ENCODE peak calls at places on chromosomes 6 and 20, in five cellular contexts. X is activated CD8-positive, alpha-beta T cell treated with anti-CD3 and anti-CD28 coated beads for 36 hours; Q is activated CD4-positive, alpha-beta T cell treated with anti-CD3 and anti-CD28 coated beads for 36 hours; M is upper lobe of right lung; U is activated B cell treated with CpG ODN at 0.5 μM for 24 hours. D is an unnamed sample.
A peak's percentile ranks its signal among the peaks of the same experiment; 100 is the strongest.

GRCh38 chr20:3328501-3328900 is 79.0 kb downstream of the DNAAF9 start:
- ATAC-seq in X (peak; percentile 20), Q (no peak), M (no peak), U (no peak), D (no peak)

GRCh38 chr20:16241911-16242310 is 331.3 kb downstream of the KIF16B start:
- ATAC-seq in X (no peak), Q (no peak), M (no peak), U (no peak), D (no peak)

GRCh38 chr6:150150821-150151646 is 8.2 kb downstream of the PPP1R14C start:
- ATAC-seq in X (no peak), Q (no peak), M (no peak), U (no peak), D (no peak)

GRCh38 chr20:2390971-2391675 is 10.4 kb downstream of the TGM6 start:
- ATAC-seq in X (no peak), Q (no peak), M (no peak), U (peak; percentile 72), D (no peak)

GRCh38 chr20:36861875-36862801 is 13.8 kb upstream of the TLDC2 start:
- ATAC-seq in X (no peak), Q (no peak), M (peak; percentile 51), U (no peak), D (no peak)

GRCh38 chr20:41408131-41408789 is 41.6 kb upstream of the EMILIN3 start:
- ATAC-seq in X (peak; percentile 65), Q (peak; percentile 26), M (no peak), U (no peak), D (no peak)

GRCh38 chr6:36536873-36537547 is 10.3 kb downstream of the STK38 start:
- ATAC-seq in X (no peak), Q (no peak), M (no peak), U (no peak), D (no peak)

GRCh38 chr6:106539931-106540330 is 89.4 kb downstream of the RTN4IP1 start:
- ATAC-seq in X (no peak), Q (no peak), M (peak; percentile 73), U (no peak), D (no peak)

GRCh38 chr6:158662607-158663464 is 13.0 kb downstream of the SYTL3 start:
- ATAC-seq in X (no peak), Q (no peak), M (no peak), U (no peak), D (no peak)

GRCh38 chr6:27611451-27611850 is 138.5 kb upstream of the ZNF184 start:
- ATAC-seq in X (no peak), Q (no peak), M (no peak), U (no peak), D (no peak)

GRCh38 chr6:845581-845980 is 152.6 kb upstream of the EXOC2 start:
- ATAC-seq in X (no peak), Q (no peak), M (no peak), U (no peak), D (no peak)

GRCh38 chr6:134002821-134003220 is 49.6 kb downstream of the SLC2A12 start:
- ATAC-seq in X (no peak), Q (no peak), M (no peak), U (no peak), D (no peak)

GRCh38 chr6:107390056-107390455 is 69.3 kb downstream of the PDSS2 start:
- ATAC-seq in X (no peak), Q (peak; percentile 16), M (no peak), U (no peak), D (no peak)

GRCh38 chr6:142377112-142377848 is 75.5 kb downstream of the ADGRG6 start:
- ATAC-seq in X (no peak), Q (no peak), M (peak; percentile 33), U (no peak), D (no peak)

GRCh38 chr6:148771896-148772554 is 25.2 kb downstream of the UST start:
- ATAC-seq in X (peak; percentile 45), Q (peak; percentile 60), M (no peak), U (peak; percentile 85), D (peak; percentile 44)

D was measured in activated CD4-positive, CD25-positive, alpha-beta regulatory T cell treated with anti-CD3 and anti-CD28 coated beads, Interleukin-2, amount 50 U/mL, for 24 hours.